ENCODE peak calls at places on chromosomes 6 and 20, in six cellular contexts. T is cardiac muscle cell; R is GF-D8; M is stimulated activated CD4-positive, alpha-beta T cell treated with anti-CD3 and anti-CD28 coated beads, Interleukin-12 subunit alpha, Interleukin-12 subunit beta, amount 100 ng/mL, for 48 hours; K is HTR-8/SVneo; L is endothelial cell. S is an unnamed sample.

GRCh38 chr6:149580880-149581279 is 14.7 kb downstream of the GINM1 start:
- DNase-seq in R (no peak), K (no peak), M (no peak), L (no peak), T (no peak), S (no peak)

GRCh38 chr20:64025101-64025825 is 10.7 kb upstream of the C20orf204 start:
- DNase-seq in M (no peak), T (no peak), L (no peak), R (no peak), K (no peak), S (no peak)

GRCh38 chr6:8633762-8634161 is 198.4 kb upstream of the SLC35B3 start:
- DNase-seq in T (no peak), K (no peak), R (no peak), M (no peak), L (no peak), S (no peak)

GRCh38 chr20:25017257-25017803 is 24.8 kb upstream of the APMAP start:
- DNase-seq in T (no peak), K (no peak), R (no peak), L (no peak), M (no peak), S (no peak)

GRCh38 chr6:129490551-129491245 is 219.3 kb downstream of the ARHGAP18 start:
- DNase-seq in T (peak), L (no peak), M (peak), K (peak), R (peak), S (peak)

GRCh38 chr6:74334722-74335121 is 638.7 kb downstream of the CD109 start:
- DNase-seq in M (no peak), R (no peak), T (no peak), L (no peak), K (no peak), S (no peak)

GRCh38 chr20:16100111-16100510 is 473.1 kb downstream of the KIF16B start:
- DNase-seq in L (no peak), K (no peak), M (no peak), R (no peak), T (no peak), S (no peak)

GRCh38 chr6:105804436-105804835 is 281.7 kb upstream of the PRDM1 start:
- DNase-seq in K (peak), T (peak), R (no peak), M (no peak), L (no peak), S (no peak)

GRCh38 chr6:166597711-166598440 is 11.4 kb upstream of the RAMACL start:
- DNase-seq in K (no peak), T (no peak), L (no peak), M (no peak), R (no peak), S (no peak)

GRCh38 chr20:38970302-38970701 is 8.2 kb downstream of the DHX35 start:
- DNase-seq in K (peak), L (no peak), R (no peak), T (peak), M (no peak), S (no peak)

GRCh38 chr6:44285552-44286284 is 15.5 kb downstream of the TMEM151B start:
- DNase-seq in M (no peak), R (no peak), L (no peak), T (peak), K (no peak), S (no peak)

S was measured in GM19239.